ENCODE peak calls at places on chromosomes 7 and 10, in nine cellular contexts. A is esophagus squamous epithelium, S is uterus, Q is NB4, U is body of pancreas, F is gastrocnemius medialis, B is HCT116, I is upper lobe of left lung, P is GM12891. X is an unnamed sample.

GRCh38 chr7:127654404-127655392 is 2.7 kb downstream of the SND1 start:
- DNase-seq in A (no peak), S (no peak), Q (peak), U (no peak), F (no peak), B (no peak), I (no peak), P (no peak), X (no peak)

GRCh38 chr7:12119638-12120303 is 91.3 kb upstream of the TMEM106B start:
- DNase-seq in A (no peak), S (no peak), Q (no peak), U (no peak), F (no peak), B (no peak), I (no peak), P (no peak), X (no peak)

GRCh38 chr10:119686465-119687191 is 35.4 kb downstream of the BAG3 start:
- DNase-seq in A (no peak), S (peak), Q (peak), U (peak), F (peak), B (peak), I (peak), P (peak), X (peak)

GRCh38 chr10:14195455-14195854 is 135.3 kb downstream of the FRMD4A start:
- DNase-seq in A (no peak), S (no peak), Q (no peak), U (no peak), F (no peak), B (no peak), I (no peak), P (no peak), X (no peak)

GRCh38 chr7:34664757-34665156 is 6.7 kb downstream of the NPSR1 start:
- DNase-seq in A (no peak), S (no peak), Q (no peak), U (no peak), F (no peak), B (no peak), I (no peak), P (no peak), X (no peak)

GRCh38 chr10:58164517-58164916 is 103.2 kb downstream of the IPMK start:
- DNase-seq in A (no peak), S (no peak), Q (no peak), U (no peak), F (no peak), B (no peak), I (no peak), P (no peak), X (no peak)

GRCh38 chr7:98619450-98620321 is 2.6 kb downstream of the NPTX2 start:
- DNase-seq in A (no peak), S (no peak), Q (peak), U (peak), F (no peak), B (no peak), I (peak), P (no peak), X (peak)

GRCh38 chr10:31149835-31150512 is 118.3 kb upstream of the ZNF438 start:
- DNase-seq in A (no peak), S (no peak), Q (no peak), U (no peak), F (no peak), B (no peak), I (no peak), P (no peak), X (no peak)

GRCh38 chr7:24115661-24116060 is 168.3 kb upstream of the NPY start:
- DNase-seq in A (no peak), S (no peak), Q (no peak), U (no peak), F (no peak), B (no peak), I (no peak), P (no peak), X (no peak)

GRCh38 chr10:43047288-43047970 is 29.4 kb upstream of the RET start:
- DNase-seq in A (no peak), S (peak), Q (no peak), U (no peak), F (no peak), B (no peak), I (no peak), P (no peak), X (no peak)

GRCh38 chr10:120019568-120019967 is 127.0 kb downstream of the SEC23IP start:
- DNase-seq in A (no peak), S (no peak), Q (no peak), U (no peak), F (no peak), B (no peak), I (no peak), P (no peak), X (no peak)

GRCh38 chr7:151891182-151891581 is 14.3 kb upstream of the PRKAG2 start:
- DNase-seq in A (no peak), S (no peak), Q (no peak), U (no peak), F (no peak), B (no peak), I (no peak), P (no peak), X (no peak)

GRCh38 chr10:61754553-61755540 is 92.1 kb downstream of the CABCOCO1 start:
- DNase-seq in A (no peak), S (no peak), Q (no peak), U (no peak), F (no peak), B (no peak), I (no peak), P (no peak), X (no peak)
- TF ChIP-seq POLR2A in A (no peak), S (no peak), Q (no peak), U (no peak), F (no peak), B (no peak), I (no peak), P (no peak), X (no peak)

GRCh38 chr10:1022413-1022812 is 3.2 kb downstream of the IDI2 start:
- DNase-seq in A (no peak), S (no peak), Q (no peak), U (no peak), F (peak), B (no peak), I (no peak), P (no peak), X (no peak)

GRCh38 chr10:1015688-1016087 is 10.0 kb downstream of the IDI2 start:
- DNase-seq in A (no peak), S (no peak), Q (no peak), U (no peak), F (no peak), B (no peak), I (no peak), P (no peak), X (no peak)

GRCh38 chr10:1020966-1021365 is 4.7 kb downstream of the IDI2 start:
- DNase-seq in A (no peak), S (no peak), Q (no peak), U (no peak), F (no peak), B (no peak), I (peak), P (no peak), X (no peak)

GRCh38 chr10:1020460-1020859 is 5.2 kb downstream of the IDI2 start:
- DNase-seq in A (no peak), S (no peak), Q (no peak), U (no peak), F (no peak), B (no peak), I (no peak), P (no peak), X (no peak)

GRCh38 chr10:1019362-1019761 is 6.3 kb downstream of the IDI2 start:
- DNase-seq in A (no peak), S (no peak), Q (no peak), U (no peak), F (no peak), B (no peak), I (no peak), P (no peak), X (no peak)
- TF ChIP-seq POLR2A in A (no peak), S (no peak), Q (no peak), U (no peak), F (no peak), B (no peak), I (no peak), P (peak), X (no peak)

GRCh38 chr10:23280420-23281043 is 64.1 kb downstream of the C10orf67 start:
- DNase-seq in A (no peak), S (no peak), Q (no peak), U (no peak), F (no peak), B (no peak), I (no peak), P (no peak), X (no peak)
- TF ChIP-seq POLR2A in A (no peak), S (no peak), Q (no peak), U (no peak), F (no peak), B (no peak), I (no peak), P (no peak), X (no peak)

DNA sequence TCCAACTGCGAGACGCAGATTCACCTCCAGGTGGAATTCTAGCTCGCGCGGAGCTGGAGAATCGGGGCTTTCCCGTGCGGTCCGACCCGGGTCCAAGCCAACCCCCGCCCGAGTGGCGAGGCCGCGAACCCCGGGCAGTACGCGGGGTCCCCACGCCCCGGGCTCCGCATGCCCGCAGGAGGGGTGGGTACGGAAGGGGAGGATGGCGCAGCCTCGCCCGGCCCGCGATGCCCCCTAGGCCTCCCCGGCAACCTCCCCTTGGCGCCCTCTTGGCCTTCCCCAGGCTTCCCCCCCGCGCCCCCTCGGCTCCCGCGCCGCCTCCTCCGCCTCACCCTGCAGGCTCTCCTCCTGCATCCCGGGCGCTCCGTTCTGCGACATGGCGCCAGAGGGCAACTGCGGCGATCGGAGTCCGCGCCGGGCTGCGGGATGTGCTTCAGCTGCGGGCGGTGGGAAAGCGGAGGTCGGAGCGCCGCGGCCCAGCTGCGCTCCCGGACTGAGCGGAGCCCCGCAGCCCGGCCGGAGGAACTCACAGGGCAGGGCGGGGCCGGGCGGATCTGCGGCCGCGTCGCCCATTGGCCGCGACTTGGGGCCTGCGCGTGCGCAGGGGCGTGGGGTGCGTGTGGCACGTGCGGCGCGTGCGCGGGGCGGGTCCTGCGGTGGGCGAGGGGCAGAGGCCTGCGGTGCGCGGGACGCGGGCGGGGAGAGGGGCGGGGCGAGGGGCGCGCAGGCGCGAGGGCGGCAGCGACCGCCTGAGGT is at the start of gene BNIP3:
- DNase-seq in A (peak), S (peak), Q (peak), U (peak), F (peak), B (peak), I (peak), P (peak), X (peak)
- TF ChIP-seq POLR2A in A (peak), S (peak), Q (peak), U (peak), F (peak), B (peak), I (peak), P (no peak), X (peak)

GRCh38 chr7:25180592-25180923 is 47.7 kb downstream of the NPVF start:
- DNase-seq in A (no peak), S (no peak), Q (no peak), U (no peak), F (no peak), B (no peak), I (no peak), P (no peak), X (no peak)

GRCh38 chr7:25180946-25181345 is 47.3 kb downstream of the NPVF start:
- DNase-seq in A (no peak), S (no peak), Q (peak), U (no peak), F (no peak), B (no peak), I (no peak), P (no peak), X (no peak)

GRCh38 chr7:25181537-25181936 is 46.7 kb downstream of the NPVF start:
- DNase-seq in A (no peak), S (no peak), Q (peak), U (no peak), F (no peak), B (no peak), I (no peak), P (no peak), X (no peak)

GRCh38 chr7:25179325-25179724 is 49.0 kb downstream of the NPVF start:
- DNase-seq in A (no peak), S (no peak), Q (peak), U (no peak), F (no peak), B (no peak), I (no peak), P (no peak), X (no peak)

GRCh38 chr7:25179771-25180591 is 48.3 kb downstream of the NPVF start:
- DNase-seq in A (peak), S (peak), Q (peak), U (peak), F (peak), B (peak), I (peak), P (peak), X (peak)
- TF ChIP-seq POLR2A in A (peak), S (no peak), Q (peak), U (peak), F (no peak), B (no peak), I (peak), P (peak), X (peak)

DNA sequence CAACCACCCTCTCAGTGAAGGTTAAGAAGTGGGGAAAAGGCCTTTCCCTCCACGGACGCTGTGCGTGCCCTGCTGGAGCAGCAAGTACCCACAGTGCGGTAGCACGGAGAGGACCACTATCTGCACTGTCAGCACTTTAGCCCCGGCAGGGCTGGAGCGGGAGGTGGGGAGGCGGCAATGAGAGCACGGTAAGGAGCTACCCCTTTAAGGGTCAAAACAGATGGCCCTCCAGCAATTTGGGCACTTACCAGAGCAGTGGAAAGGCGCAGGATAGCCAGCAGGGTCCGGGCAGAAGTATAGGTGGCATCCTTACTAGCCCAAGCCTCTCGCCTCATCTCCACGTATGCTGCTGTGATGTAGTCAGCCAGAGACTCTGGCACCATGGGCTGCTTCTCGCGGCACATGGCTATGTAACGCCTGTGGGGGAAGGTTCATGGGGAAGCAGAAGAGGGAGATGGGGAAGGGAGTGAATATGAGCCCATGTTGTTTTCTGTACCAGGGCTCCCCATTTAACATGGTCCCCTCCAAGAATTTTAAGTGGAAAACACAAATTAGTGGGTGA is 5.2 kb downstream of the COPS6 start:
- DNase-seq in A (no peak), S (no peak), Q (no peak), U (no peak), F (no peak), B (no peak), I (no peak), P (no peak), X (no peak)
- TF ChIP-seq POLR2A in A (no peak), S (no peak), Q (no peak), U (no peak), F (no peak), B (no peak), I (no peak), P (no peak), X (no peak)

GRCh38 chr7:74083928-74084721 is 521 bp downstream of the LIMK1 start:
- DNase-seq in A (no peak), S (no peak), Q (peak), U (peak), F (no peak), B (no peak), I (no peak), P (no peak), X (peak)
- TF ChIP-seq POLR2A in A (no peak), S (no peak), Q (peak), U (no peak), F (no peak), B (no peak), I (no peak), P (no peak), X (no peak)

GRCh38 chr7:106276513-106276912 is 8.3 kb downstream of the NAMPT start:
- DNase-seq in A (no peak), S (no peak), Q (no peak), U (no peak), F (no peak), B (no peak), I (no peak), P (no peak), X (no peak)
- TF ChIP-seq POLR2A in A (no peak), S (no peak), Q (no peak), U (no peak), F (no peak), B (no peak), I (no peak), P (no peak), X (no peak)

X was measured in H54.